ENCODE peak calls at places on chromosomes 6 and 20, in eight cellular contexts. C is gastrocnemius medialis, L is tibial nerve, I is prostate gland, S is heart left ventricle, F is stomach, M is transverse colon, J is ovary. W is an unnamed sample.

GRCh38 chr20:32231847-32232246 is 24.2 kb downstream of the POFUT1 start:
- DNase-seq in M (no peak), I (no peak), J (no peak), S (no peak), F (no peak), C (no peak), L (no peak), W (no peak)

GRCh38 chr6:65416640-65417039 is 290.4 kb downstream of the EYS start:
- DNase-seq in J (no peak), M (no peak), L (no peak), I (no peak), S (no peak), C (no peak), F (no peak), W (no peak)

GRCh38 chr6:13066050-13066449 is 262.3 kb downstream of the TBC1D7 start:
- DNase-seq in L (no peak), J (no peak), I (no peak), C (no peak), F (no peak), S (no peak), M (no peak), W (no peak)

GRCh38 chr6:71419217-71419953 is 130.8 kb downstream of the OGFRL1 start:
- DNase-seq in C (no peak), M (no peak), S (no peak), F (no peak), I (no peak), L (no peak), J (no peak), W (no peak)

GRCh38 chr6:133630651-133631050 is 258.3 kb upstream of the TCF21 start:
- DNase-seq in F (no peak), I (no peak), L (no peak), S (no peak), M (no peak), C (no peak), J (no peak), W (no peak)

GRCh38 chr20:41800040-41800439 is 181.9 kb upstream of the CHD6 start:
- DNase-seq in C (no peak), L (no peak), S (no peak), J (no peak), F (no peak), M (no peak), I (no peak), W (no peak)

GRCh38 chr6:79810153-79810806 is 137.1 kb downstream of the ELOVL4 start:
- DNase-seq in S (no peak), J (no peak), F (no peak), L (no peak), I (no peak), C (no peak), M (no peak), W (no peak)

GRCh38 chr6:105484238-105485161 is 81.6 kb upstream of the PREP start:
- DNase-seq in M (no peak), I (no peak), S (no peak), J (no peak), L (no peak), F (no peak), C (no peak), W (no peak)

GRCh38 chr6:169862464-169863148 is 111.2 kb downstream of the ERMARD start:
- DNase-seq in L (no peak), I (no peak), C (no peak), S (no peak), J (no peak), M (no peak), F (peak; percentile 22), W (peak; percentile 10)

GRCh38 chr6:5457983-5458683 is 196.8 kb downstream of the FARS2 start:
- DNase-seq in F (peak; percentile 87), M (peak; percentile 19), L (no peak), J (no peak), I (peak; percentile 98), S (no peak), C (peak; percentile 41), W (peak; percentile 82)

GRCh38 chr20:62765432-62766070 is 30.7 kb upstream of the MRGBP start:
- DNase-seq in I (no peak), L (no peak), S (peak; percentile 56), C (no peak), M (no peak), F (no peak), J (no peak), W (no peak)

DNA sequence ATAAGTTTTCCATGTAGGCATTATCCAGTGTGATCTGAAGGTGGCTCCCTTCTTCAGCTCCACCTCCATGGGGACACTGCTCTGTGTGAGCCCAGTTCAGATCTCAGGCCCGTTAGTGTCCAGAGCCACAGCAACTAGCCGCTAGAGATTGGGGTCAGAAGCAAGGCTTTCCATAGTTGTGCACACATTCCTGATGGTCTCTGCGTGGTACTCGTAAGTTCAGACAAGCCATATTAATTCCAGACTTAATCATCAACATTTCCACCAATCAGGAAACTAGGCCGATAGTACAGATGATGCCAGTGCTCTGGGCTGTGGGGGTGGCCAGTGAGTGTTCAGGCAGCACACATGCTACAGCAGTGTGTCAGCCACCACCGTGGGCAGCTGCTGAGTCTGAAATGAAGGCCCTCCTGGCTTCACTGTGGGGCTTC is 17.5 kb upstream of the SYNCRIP start:
- DNase-seq in F (no peak), C (no peak), I (no peak), L (no peak), J (no peak), S (no peak), M (no peak), W (no peak)
- H3K4me3 ChIP-seq in F (no peak overlapping the region), C (no peak overlapping the region), I (no peak overlapping the region), L (no peak overlapping the region), J (no peak overlapping the region), S (no peak overlapping the region), M (no peak overlapping the region), W (no peak overlapping the region)

GRCh38 chr6:36677753-36678487 is 594 bp upstream of the CDKN1A start:
- DNase-seq in F (no peak), S (no peak), L (no peak), M (no peak), J (no peak), I (no peak), C (no peak), W (no peak)

GRCh38 chr6:36677059-36677749 is 1.3 kb upstream of the CDKN1A start:
- DNase-seq in L (no peak), J (no peak), C (no peak), F (no peak), M (no peak), I (peak; percentile 69), S (no peak), W (no peak)

GRCh38 chr6:36679043-36679821 is 718 bp downstream of the CDKN1A start:
- DNase-seq in F (peak; percentile 78), M (peak; percentile 69), J (peak; percentile 74), L (peak; percentile 79), I (peak; percentile 50), C (peak; percentile 69), S (peak; percentile 88), W (peak; percentile 82)

GRCh38 chr6:36676142-36677058 is 2.1 kb upstream of the CDKN1A start:
- DNase-seq in I (peak; percentile 23), J (no peak), S (no peak), C (no peak), L (no peak), M (no peak), F (no peak), W (no peak)

DNA sequence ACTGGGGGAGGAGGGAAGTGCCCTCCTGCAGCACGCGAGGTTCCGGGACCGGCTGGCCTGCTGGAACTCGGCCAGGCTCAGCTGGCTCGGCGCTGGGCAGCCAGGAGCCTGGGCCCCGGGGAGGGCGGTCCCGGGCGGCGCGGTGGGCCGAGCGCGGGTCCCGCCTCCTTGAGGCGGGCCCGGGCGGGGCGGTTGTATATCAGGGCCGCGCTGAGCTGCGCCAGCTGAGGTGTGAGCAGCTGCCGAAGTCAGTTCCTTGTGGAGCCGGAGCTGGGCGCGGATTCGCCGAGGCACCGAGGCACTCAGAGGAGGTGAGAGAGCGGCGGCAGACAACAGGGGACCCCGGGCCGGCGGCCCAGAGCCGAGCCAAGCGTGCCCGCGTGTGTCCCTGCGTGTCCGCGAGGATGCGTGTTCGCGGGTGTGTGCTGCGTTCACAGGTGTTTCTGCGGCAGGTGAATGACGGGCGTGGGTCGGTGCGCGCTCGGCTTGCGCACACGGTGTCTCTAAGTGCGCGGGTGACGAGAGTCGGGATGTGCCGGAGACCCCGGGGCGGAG is at the start of gene CDKN1A:
- DNase-seq in M (peak; percentile 96), C (peak; percentile 86), L (peak; percentile 87), J (peak; percentile 91), I (peak; percentile 95), F (peak; percentile 98), S (peak; percentile 95), W (peak; percentile 98)
- TF ChIP-seq POLR2A in M (peak; percentile 99), C (peak; percentile 99), L (peak; percentile 100), J (peak; percentile 98), I (peak; percentile 100), F (no peak), S (peak; percentile 100), W (peak; percentile 100)

GRCh38 chr6:107490568-107491058 is 696 bp downstream of the SOBP start:
- DNase-seq in M (no peak), L (peak; percentile 17), F (no peak), S (peak; percentile 61), J (peak; percentile 26), I (peak; percentile 13), C (no peak), W (no peak)

GRCh38 chr6:107491059-107491609 is 1.2 kb downstream of the SOBP start:
- DNase-seq in S (peak; percentile 90), I (peak; percentile 21), C (peak; percentile 42), M (peak; percentile 55), F (peak; percentile 57), J (peak; percentile 79), L (peak; percentile 38), W (peak; percentile 93)

GRCh38 chr6:107489636-107490567 is at the start of gene SOBP:
- DNase-seq in M (peak; percentile 33), S (peak; percentile 85), J (peak; percentile 82), C (peak; percentile 47), I (peak; percentile 49), F (peak; percentile 37), L (peak; percentile 25), W (peak; percentile 91)

GRCh38 chr6:107488875-107489635 is 862 bp upstream of the SOBP start:
- DNase-seq in L (peak; percentile 16), F (no peak), I (peak; percentile 22), M (no peak), S (peak; percentile 81), C (no peak), J (peak; percentile 48), W (peak; percentile 28)

GRCh38 chr6:107488174-107488874 is 1.6 kb upstream of the SOBP start:
- DNase-seq in I (no peak), J (no peak), L (no peak), F (no peak), C (no peak), M (no peak), S (no peak), W (no peak)
- H3K4me3 ChIP-seq in I (peak overlapping the region; percentile 44), J (peak overlapping the region; percentile 65), L (peak overlapping the region; percentile 70), F (peak overlapping the region; percentile 76), C (peak overlapping the region; percentile 69), M (peak overlapping the region; percentile 63), S (peak overlapping the region; percentile 87), W (peak overlapping the region; percentile 88)

DNA sequence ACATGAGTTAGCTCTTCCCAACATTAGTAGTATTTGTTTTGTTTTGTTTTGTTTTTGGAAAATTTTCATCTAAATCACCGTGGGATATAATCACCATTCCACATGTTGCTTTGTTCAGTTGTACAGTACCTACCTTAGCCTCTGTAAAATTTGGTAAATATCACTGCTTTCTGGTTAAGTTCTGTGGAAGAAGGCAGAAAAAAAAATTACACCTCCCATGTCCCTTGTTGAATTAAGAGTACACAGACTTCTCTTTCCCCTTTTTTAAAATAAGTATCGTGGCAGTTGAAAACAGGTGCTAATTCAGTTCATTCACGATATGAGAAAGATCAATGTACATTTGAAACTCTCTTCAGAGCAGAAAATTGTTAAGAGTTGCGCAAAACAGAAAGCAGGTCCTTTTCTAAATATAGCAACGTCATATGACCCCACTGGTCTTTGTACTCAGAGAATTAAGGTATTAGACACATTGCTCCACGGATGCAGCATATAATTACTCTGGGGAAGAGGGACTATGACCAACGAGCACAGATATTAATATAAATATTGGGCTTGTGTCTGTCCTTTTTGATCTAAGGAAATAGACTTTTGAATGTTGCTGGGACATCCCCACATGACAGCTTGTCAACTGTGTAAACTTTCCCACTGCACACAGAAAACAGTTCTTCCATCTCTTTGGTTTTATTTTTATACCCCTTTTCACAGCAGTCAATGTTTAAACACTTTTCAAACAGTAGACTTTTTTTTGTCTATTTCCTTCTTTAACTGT is 58.6 kb upstream of the ZNF217 start:
- DNase-seq in S (no peak), C (no peak), J (no peak), F (no peak), M (no peak), I (no peak), L (no peak), W (no peak)
- TF ChIP-seq POLR2A in S (no peak), C (no peak), J (no peak), F (no peak), M (no peak), I (no peak), L (no peak), W (no peak)